ENCODE peak calls at places on chromosomes 11 and 22, in eight cellular contexts. One of them, this sample, is unnamed.

GRCh38 chr11:6566704-6567370 is 36.6 kb downstream of the RRP8 start:
- DNase-seq in stimulated activated CD4-positive, alpha-beta T cell treated with anti-CD3 and anti-CD28 coated beads, TNF-alpha, amount 100 ng/mL, for 48 hours: no peak
- DNase-seq in AG09319: no peak
- DNase-seq in NCI-H774: no peak
- DNase-seq in activated CD4-positive, CD25-positive, alpha-beta regulatory T cell treated with anti-CD3 and anti-CD28 coated beads, Interleukin-2, amount 50 U/mL, for 16 hours: no peak
- DNase-seq in amygdala: peak; percentile 60
- DNase-seq in Panc1: no peak
- DNase-seq in NB4: no peak
- DNase-seq in this sample: no peak

GRCh38 chr11:27963370-27963769 is 144.6 kb downstream of the KIF18A start:
- DNase-seq in stimulated activated CD4-positive, alpha-beta T cell treated with anti-CD3 and anti-CD28 coated beads, TNF-alpha, amount 100 ng/mL, for 48 hours: no peak
- DNase-seq in AG09319: no peak
- DNase-seq in NCI-H774: no peak
- DNase-seq in activated CD4-positive, CD25-positive, alpha-beta regulatory T cell treated with anti-CD3 and anti-CD28 coated beads, Interleukin-2, amount 50 U/mL, for 16 hours: no peak
- DNase-seq in amygdala: no peak
- DNase-seq in Panc1: no peak
- DNase-seq in NB4: no peak
- DNase-seq in this sample: no peak

GRCh38 chr11:17371614-17372013 is 16.8 kb downstream of the KCNJ11 start:
- DNase-seq in stimulated activated CD4-positive, alpha-beta T cell treated with anti-CD3 and anti-CD28 coated beads, TNF-alpha, amount 100 ng/mL, for 48 hours: no peak
- DNase-seq in AG09319: no peak
- DNase-seq in NCI-H774: no peak
- DNase-seq in activated CD4-positive, CD25-positive, alpha-beta regulatory T cell treated with anti-CD3 and anti-CD28 coated beads, Interleukin-2, amount 50 U/mL, for 16 hours: no peak
- DNase-seq in amygdala: no peak
- DNase-seq in Panc1: no peak
- DNase-seq in NB4: peak; percentile 59
- DNase-seq in this sample: no peak

GRCh38 chr22:46619240-46619829 is 851 bp upstream of the GRAMD4 start:
- DNase-seq in stimulated activated CD4-positive, alpha-beta T cell treated with anti-CD3 and anti-CD28 coated beads, TNF-alpha, amount 100 ng/mL, for 48 hours: no peak
- DNase-seq in AG09319: no peak
- DNase-seq in NCI-H774: no peak
- DNase-seq in activated CD4-positive, CD25-positive, alpha-beta regulatory T cell treated with anti-CD3 and anti-CD28 coated beads, Interleukin-2, amount 50 U/mL, for 16 hours: no peak
- DNase-seq in amygdala: no peak
- DNase-seq in Panc1: no peak
- DNase-seq in NB4: peak; percentile 55
- DNase-seq in this sample: no peak

GRCh38 chr22:36816635-36817428 is at the start of gene PVALB:
- DNase-seq in stimulated activated CD4-positive, alpha-beta T cell treated with anti-CD3 and anti-CD28 coated beads, TNF-alpha, amount 100 ng/mL, for 48 hours: no peak
- DNase-seq in AG09319: no peak
- DNase-seq in NCI-H774: peak; percentile 5
- DNase-seq in activated CD4-positive, CD25-positive, alpha-beta regulatory T cell treated with anti-CD3 and anti-CD28 coated beads, Interleukin-2, amount 50 U/mL, for 16 hours: no peak
- DNase-seq in amygdala: no peak
- DNase-seq in Panc1: no peak
- DNase-seq in NB4: no peak
- DNase-seq in this sample: no peak

GRCh38 chr11:74744277-74744676 is 4.4 kb upstream of the RNF169 start:
- DNase-seq in stimulated activated CD4-positive, alpha-beta T cell treated with anti-CD3 and anti-CD28 coated beads, TNF-alpha, amount 100 ng/mL, for 48 hours: no peak
- DNase-seq in AG09319: no peak
- DNase-seq in NCI-H774: no peak
- DNase-seq in activated CD4-positive, CD25-positive, alpha-beta regulatory T cell treated with anti-CD3 and anti-CD28 coated beads, Interleukin-2, amount 50 U/mL, for 16 hours: no peak
- DNase-seq in amygdala: no peak
- DNase-seq in Panc1: no peak
- DNase-seq in NB4: no peak
- DNase-seq in this sample: no peak

GRCh38 chr11:47944555-47945128 is 35.7 kb upstream of the PTPRJ start:
- DNase-seq in stimulated activated CD4-positive, alpha-beta T cell treated with anti-CD3 and anti-CD28 coated beads, TNF-alpha, amount 100 ng/mL, for 48 hours: no peak
- DNase-seq in AG09319: no peak
- DNase-seq in NCI-H774: no peak
- DNase-seq in activated CD4-positive, CD25-positive, alpha-beta regulatory T cell treated with anti-CD3 and anti-CD28 coated beads, Interleukin-2, amount 50 U/mL, for 16 hours: no peak
- DNase-seq in amygdala: no peak
- DNase-seq in Panc1: no peak
- DNase-seq in NB4: no peak
- DNase-seq in this sample: no peak

GRCh38 chr11:97909544-97910394 is 1111.0 kb upstream of the CNTN5 start:
- DNase-seq in stimulated activated CD4-positive, alpha-beta T cell treated with anti-CD3 and anti-CD28 coated beads, TNF-alpha, amount 100 ng/mL, for 48 hours: no peak
- DNase-seq in AG09319: no peak
- DNase-seq in NCI-H774: no peak
- DNase-seq in activated CD4-positive, CD25-positive, alpha-beta regulatory T cell treated with anti-CD3 and anti-CD28 coated beads, Interleukin-2, amount 50 U/mL, for 16 hours: no peak
- DNase-seq in amygdala: no peak
- DNase-seq in Panc1: no peak
- DNase-seq in NB4: no peak
- DNase-seq in this sample: no peak

GRCh38 chr11:122305426-122305825 is 189.4 kb upstream of the BLID start:
- DNase-seq in stimulated activated CD4-positive, alpha-beta T cell treated with anti-CD3 and anti-CD28 coated beads, TNF-alpha, amount 100 ng/mL, for 48 hours: no peak
- DNase-seq in AG09319: no peak
- DNase-seq in NCI-H774: no peak
- DNase-seq in activated CD4-positive, CD25-positive, alpha-beta regulatory T cell treated with anti-CD3 and anti-CD28 coated beads, Interleukin-2, amount 50 U/mL, for 16 hours: no peak
- DNase-seq in amygdala: no peak
- DNase-seq in Panc1: no peak
- DNase-seq in NB4: no peak
- DNase-seq in this sample: no peak

GRCh38 chr11:64878223-64878493 is 263 bp downstream of the EHD1 start:
- DNase-seq in stimulated activated CD4-positive, alpha-beta T cell treated with anti-CD3 and anti-CD28 coated beads, TNF-alpha, amount 100 ng/mL, for 48 hours: no peak
- DNase-seq in AG09319: no peak
- DNase-seq in NCI-H774: no peak
- DNase-seq in activated CD4-positive, CD25-positive, alpha-beta regulatory T cell treated with anti-CD3 and anti-CD28 coated beads, Interleukin-2, amount 50 U/mL, for 16 hours: no peak
- DNase-seq in amygdala: no peak
- DNase-seq in Panc1: no peak
- DNase-seq in NB4: no peak
- DNase-seq in this sample: no peak

GRCh38 chr11:6284250-6284649 is 24.6 kb downstream of the CCKBR start:
- DNase-seq in stimulated activated CD4-positive, alpha-beta T cell treated with anti-CD3 and anti-CD28 coated beads, TNF-alpha, amount 100 ng/mL, for 48 hours: no peak
- DNase-seq in AG09319: no peak
- DNase-seq in NCI-H774: no peak
- DNase-seq in activated CD4-positive, CD25-positive, alpha-beta regulatory T cell treated with anti-CD3 and anti-CD28 coated beads, Interleukin-2, amount 50 U/mL, for 16 hours: no peak
- DNase-seq in amygdala: no peak
- DNase-seq in Panc1: no peak
- DNase-seq in NB4: no peak
- DNase-seq in this sample: no peak